ENCODE peak calls at places on chromosomes 16 and 17, in eight cellular contexts. K is GM12878; N is stimulated activated CD8-positive, alpha-beta memory T cell treated with anti-CD3 and anti-CD28 coated beads, Interleukin-12 subunit alpha, Interleukin-12 subunit beta, amount 100 ng/mL, for 1 hour; Z is T47D; C is activated T-cell treated with anti-CD3 and anti-CD28 coated beads for 1 hour; H is right lobe of liver; A is dorsolateral prefrontal cortex; Y is H7. T is an unnamed sample.

GRCh38 chr17:77613181-77613580 is 345.3 kb upstream of the TNRC6C start:
- DNase-seq in K (no peak), N (no peak), Z (no peak), C (no peak), H (no peak), A (no peak), Y (peak), T (no peak)

GRCh38 chr17:57394375-57394774 is 138.1 kb downstream of the MSI2 start:
- DNase-seq in K (no peak), N (no peak), Z (no peak), C (no peak), H (no peak), A (no peak), Y (no peak), T (no peak)

GRCh38 chr17:38587956-38588771 is 17.6 kb downstream of the SRCIN1 start:
- DNase-seq in K (no peak), N (no peak), Z (no peak), C (no peak), H (no peak), A (no peak), Y (peak), T (no peak)

GRCh38 chr17:37570527-37571093 is 38.6 kb downstream of the SYNRG start:
- DNase-seq in K (no peak), N (no peak), Z (peak), C (peak), H (no peak), A (no peak), Y (peak), T (peak)

GRCh38 chr16:27314161-27314723 is 468 bp downstream of the IL4R start:
- DNase-seq in K (no peak), N (peak), Z (peak), C (peak), H (peak), A (no peak), Y (no peak), T (peak)

GRCh38 chr16:50002190-50002589 is 22.8 kb upstream of the CNEP1R1 start:
- DNase-seq in K (no peak), N (no peak), Z (peak), C (no peak), H (no peak), A (no peak), Y (no peak), T (no peak)

GRCh38 chr16:81175325-81175891 is 63.1 kb upstream of the BCO1 start:
- DNase-seq in K (no peak), N (no peak), Z (no peak), C (no peak), H (no peak), A (no peak), Y (no peak), T (no peak)

GRCh38 chr17:40442392-40443195 is 656 bp upstream of the IGFBP4 start:
- DNase-seq in K (no peak), N (no peak), Z (peak), C (no peak), H (no peak), A (no peak), Y (peak), T (no peak)

GRCh38 chr16:11794991-11795886 is 1.8 kb downstream of the ZC3H7A start:
- DNase-seq in K (no peak), N (no peak), Z (no peak), C (no peak), H (no peak), A (no peak), Y (no peak), T (no peak)

GRCh38 chr17:2042355-2042929 is 620 bp downstream of the OVCA2 start:
- DNase-seq in K (no peak), N (no peak), Z (no peak), C (no peak), H (no peak), A (no peak), Y (no peak), T (no peak)

GRCh38 chr16:12609937-12610699 is 193.6 kb downstream of the CPPED1 start:
- DNase-seq in K (no peak), N (no peak), Z (no peak), C (no peak), H (no peak), A (no peak), Y (no peak), T (no peak)

GRCh38 chr17:50495918-50496317 is 12.3 kb upstream of the MYCBPAP start:
- DNase-seq in K (no peak), N (no peak), Z (no peak), C (no peak), H (no peak), A (no peak), Y (no peak), T (no peak)

GRCh38 chr17:36070427-36070826 is 6.4 kb downstream of the CCL18 start:
- DNase-seq in K (no peak), N (no peak), Z (no peak), C (no peak), H (no peak), A (no peak), Y (no peak), T (no peak)

GRCh38 chr16:64137976-64138375 is 983.9 kb downstream of the CDH11 start:
- DNase-seq in K (no peak), N (no peak), Z (no peak), C (no peak), H (no peak), A (no peak), Y (no peak), T (no peak)

GRCh38 chr16:10877472-10877946 is 507 bp downstream of the CIITA start:
- DNase-seq in K (no peak), N (no peak), Z (no peak), C (no peak), H (peak), A (no peak), Y (peak), T (no peak)